ENCODE peak calls at places on chromosome 9, in six cellular contexts. O, I, V, R, H and K are unnamed samples. For H3K9me3, the result is how much of the 10 kb centered on the place peaks cover.

GRCh38 chr9:10612649-10613398 is at the start of gene PTPRD:
- DNase-seq in R (peak), H (no peak), O (no peak), I (peak), V (no peak), K (no peak)

GRCh38 chr9:135286961-135287360 is 192.6 kb upstream of the PPP1R26 start:
- DNase-seq in I (no peak), O (no peak), V (no peak), R (no peak), H (no peak), K (no peak)

GRCh38 chr9:94850540-94851434 is 124.3 kb downstream of the AOPEP start:
- DNase-seq in I (no peak), R (no peak), V (no peak), H (no peak), O (no peak), K (no peak)

GRCh38 chr9:135732569-135733257 is 30.7 kb downstream of the KCNT1 start:
- DNase-seq in R (no peak), O (no peak), I (no peak), V (no peak), H (no peak), K (no peak)

GRCh38 chr9:137970686-137971476 is 93.3 kb downstream of the CACNA1B start:
- DNase-seq in R (no peak), V (no peak), I (peak), H (no peak), O (peak), K (no peak)

GRCh38 chr9:126675147-126675467 is 61.4 kb downstream of the LMX1B start:
- DNase-seq in I (no peak), H (no peak), V (no peak), R (no peak), O (no peak), K (no peak)

GRCh38 chr9:124448019-124448418 is 2.2 kb upstream of the ADGRD2 start:
- DNase-seq in I (no peak), H (no peak), R (no peak), V (no peak), O (peak), K (no peak)

GRCh38 chr9:128150594-128151342 is 1.5 kb downstream of the LCN2 start:
- DNase-seq in V (no peak), I (peak), O (peak), H (no peak), R (peak), K (no peak)

GRCh38 chr9:15513335-15513734 is 2.6 kb upstream of the PSIP1 start:
- DNase-seq in I (no peak), O (no peak), V (no peak), R (no peak), H (no peak), K (no peak)

GRCh38 chr9:131046581-131047202 is 37.7 kb downstream of the LAMC3 start:
- DNase-seq in O (no peak), R (peak), V (peak), H (no peak), I (peak), K (peak)

GRCh38 chr9:135607401-135608293 is 31.7 kb downstream of the GLT6D1 start:
- DNase-seq in I (no peak), V (no peak), R (no peak), O (no peak), H (no peak), K (no peak)

GRCh38 chr9:128482186-128482585 is 22.3 kb upstream of the GLE1 start:
- DNase-seq in V (no peak), H (no peak), O (no peak), I (no peak), R (no peak), K (no peak)

GRCh38 chr9:131296906-131297500 is 7.5 kb downstream of the PLPP7 start:
- DNase-seq in I (no peak), H (no peak), R (no peak), O (no peak), V (no peak), K (no peak)

GRCh38 chr9:87516931-87517300 is 19.2 kb downstream of the DAPK1 start:
- DNase-seq in H (no peak), I (no peak), R (no peak), V (no peak), O (no peak), K (no peak)

GRCh38 chr9:122777935-122778671 is 10.6 kb upstream of the OR5C1 start:
- DNase-seq in H (no peak), O (no peak), I (no peak), R (no peak), V (no peak), K (no peak)

GRCh38 chr9:127212453-127212852 is 52.1 kb upstream of the GARNL3 start:
- DNase-seq in I (peak), V (no peak), O (peak), H (no peak), R (no peak), K (no peak)

GRCh38 chr9:96320749-96321280 is 18.8 kb upstream of the HSD17B3 start:
- DNase-seq in R (no peak), V (no peak), H (no peak), I (no peak), O (no peak), K (no peak)

GRCh38 chr9:89687848-89688247 is 83.0 kb downstream of the GADD45G start:
- DNase-seq in H (no peak), V (no peak), I (no peak), O (no peak), R (no peak), K (no peak)

GRCh38 chr9:126376903-126377342 is 50.3 kb downstream of the MVB12B start:
- DNase-seq in H (no peak), R (peak), I (no peak), O (no peak), V (no peak), K (no peak)

DNA sequence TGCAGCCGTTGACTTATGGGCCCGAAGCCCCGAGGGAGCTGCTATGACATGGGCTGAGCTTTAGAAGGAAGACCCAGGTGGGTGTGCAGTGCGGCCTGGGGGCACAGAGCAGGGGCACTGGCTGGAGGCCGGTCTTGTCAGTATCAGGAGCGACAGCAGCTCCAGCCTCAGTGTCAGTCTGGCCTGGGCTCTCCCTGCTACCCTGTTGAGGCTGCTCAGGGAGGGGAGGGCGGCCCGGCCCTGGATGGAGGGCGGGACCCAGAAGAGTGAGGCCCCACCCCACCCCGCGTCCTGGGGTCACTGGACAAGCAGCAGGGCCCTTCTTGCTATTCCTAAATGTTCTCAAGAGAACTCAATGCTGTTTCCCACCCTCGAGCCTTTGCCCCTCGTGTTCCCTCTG is 18.0 kb downstream of the GFI1B start:
- DNase-seq in O (no peak), H (no peak), R (no peak), I (no peak), V (no peak), K (no peak)
- H3K4me3 ChIP-seq in O (no peak), H (no peak), R (no peak), I (no peak), V (no peak), K (no peak)

DNA sequence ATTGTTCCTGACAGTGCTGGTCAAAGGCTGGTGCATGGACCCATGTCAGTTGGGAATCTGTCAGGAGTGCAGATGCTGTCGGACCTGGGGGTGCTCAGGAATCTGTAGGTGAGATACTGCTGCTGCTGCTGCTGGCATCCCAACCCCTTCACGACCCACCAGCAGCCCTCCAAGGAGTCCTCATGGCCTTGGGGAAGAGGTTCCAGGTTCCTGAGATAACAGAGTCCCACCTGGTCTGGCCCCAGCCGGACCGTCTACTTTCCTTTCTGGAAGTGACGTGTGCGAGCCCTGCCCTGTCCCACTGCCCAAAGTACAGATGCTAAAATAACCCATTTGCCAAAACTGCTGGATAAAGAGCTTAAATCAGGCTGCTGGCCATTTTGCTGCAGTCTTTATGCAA is 4.3 kb downstream of the NXNL2 start:
- DNase-seq in V (no peak), H (no peak), I (no peak), O (no peak), R (no peak), K (no peak)
- H3K27ac ChIP-seq in V (no peak), H (no peak), I (no peak), O (no peak), R (no peak), K (no peak)

GRCh38 chr9:24765025-24765756 is 219.5 kb upstream of the IZUMO3 start:
- DNase-seq in H (no peak), O (no peak), V (no peak), R (no peak), I (no peak), K (no peak)
- H3K9me3 ChIP-seq in H (under half), O (under half), V (under half), R (under half), I (under half), K (under half)

DNA sequence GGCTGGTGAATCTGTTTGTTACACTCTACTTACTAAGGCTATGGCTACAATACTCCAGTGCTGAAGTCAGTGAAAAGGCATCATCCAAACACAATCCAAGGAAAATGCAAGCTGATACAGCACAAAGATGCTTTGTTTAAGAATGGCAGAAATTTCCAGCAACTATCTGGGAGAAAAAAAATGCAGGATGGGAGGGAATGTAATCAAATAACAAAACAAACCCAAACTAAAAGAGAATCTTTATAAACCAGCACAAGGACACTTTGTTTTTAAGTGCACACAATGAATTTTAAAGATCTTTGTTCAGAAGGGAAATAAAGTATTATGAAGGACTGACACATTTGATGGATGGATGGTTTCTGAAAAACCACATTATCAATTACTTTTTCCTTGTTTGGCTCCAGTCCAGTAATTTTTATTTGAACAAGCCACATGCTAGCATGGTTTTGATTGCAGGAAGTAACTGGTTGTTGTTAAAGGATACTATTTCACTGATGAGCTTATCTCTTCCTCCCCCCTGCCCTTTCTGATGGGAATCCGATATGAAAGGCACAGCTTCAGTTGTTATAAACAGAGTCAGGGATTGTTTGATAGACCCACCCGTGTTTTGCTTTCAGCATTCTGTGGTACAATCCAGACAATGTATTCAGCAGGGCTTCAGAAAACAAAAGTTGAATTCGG is 12.1 kb upstream of the TLE4 start:
- DNase-seq in V (no peak), O (no peak), H (no peak), R (no peak), I (no peak), K (no peak)
- H3K4me3 ChIP-seq in V (no peak), O (no peak), H (no peak), R (no peak), I (no peak), K (no peak)

DNA sequence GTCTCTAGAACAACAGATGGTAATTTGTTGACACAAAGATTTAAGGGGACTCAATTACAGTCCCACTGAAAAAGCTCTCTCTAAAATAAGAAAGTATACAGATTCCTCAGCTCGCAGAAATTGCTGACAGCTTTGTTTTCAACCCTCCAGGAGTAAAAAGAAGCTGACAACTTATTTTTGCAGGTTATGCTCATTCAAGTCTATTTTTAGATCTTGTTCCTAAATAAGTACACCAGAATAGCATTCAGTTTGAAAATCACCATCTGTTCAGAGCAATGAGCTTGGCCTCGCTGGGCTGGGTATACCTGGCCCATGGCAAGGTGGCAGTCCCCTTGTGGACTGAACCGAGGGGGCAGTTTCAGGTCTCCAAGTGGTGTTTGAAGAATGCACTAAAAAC is 169.3 kb downstream of the AUH start:
- DNase-seq in O (no peak), H (no peak), I (no peak), R (peak), V (no peak), K (peak)
- H3K27ac ChIP-seq in O (peak), H (peak), I (peak), R (peak), V (peak), K (peak)

DNA sequence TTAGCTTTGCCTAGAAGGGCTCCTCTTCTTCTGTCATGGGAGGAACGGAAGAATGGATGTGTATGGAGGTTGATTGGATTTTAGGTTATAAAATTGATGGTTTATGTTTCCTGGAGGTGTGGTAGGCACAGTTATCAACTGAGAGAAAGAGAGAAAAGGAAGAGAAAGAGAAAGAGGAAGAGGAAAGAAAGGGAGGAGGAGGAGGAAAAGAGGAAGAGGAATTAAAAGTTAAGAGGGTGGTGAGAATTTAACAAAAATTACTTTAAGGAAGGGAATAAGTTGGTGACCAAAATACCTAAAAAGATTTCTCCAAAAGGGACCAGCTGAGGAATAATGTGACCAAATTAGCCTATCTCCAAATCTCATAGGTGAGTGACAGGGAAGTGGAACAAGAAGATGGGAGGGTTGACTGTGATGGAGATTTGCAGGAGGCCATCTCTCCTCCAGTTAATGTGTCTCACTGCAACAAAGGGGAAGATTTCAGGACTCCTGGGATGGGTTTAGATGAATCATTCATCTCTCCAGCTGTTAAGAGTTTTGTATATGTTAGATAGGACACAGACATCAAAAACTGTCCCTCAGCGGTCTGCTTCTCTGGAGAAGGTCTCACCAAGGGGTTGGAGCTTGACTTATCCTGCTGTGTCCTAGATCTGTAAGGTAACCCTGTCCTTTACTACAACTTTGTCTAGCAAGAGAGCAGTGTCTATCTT is 76.0 kb upstream of the TMC1 start:
- DNase-seq in I (no peak), V (no peak), R (no peak), H (no peak), O (no peak), K (no peak)
- H3K9me3 ChIP-seq in I (under half), V (under half), R (under half), H (under half), O (under half), K (under half)

GRCh38 chr9:72981433-72981832 is 28.6 kb upstream of the ALDH1A1 start:
- DNase-seq in H (no peak), I (no peak), R (no peak), V (no peak), O (no peak), K (no peak)
- H3K4me3 ChIP-seq in H (no peak), I (no peak), R (no peak), V (no peak), O (no peak), K (no peak)

GRCh38 chr9:109409998-109410397 is 88.1 kb downstream of the PTPN3 start:
- DNase-seq in I (no peak), O (no peak), V (no peak), H (no peak), R (peak), K (no peak)
- H3K27ac ChIP-seq in I (no peak), O (no peak), V (no peak), H (peak), R (no peak), K (no peak)

GRCh38 chr9:102445906-102446305 is 549.2 kb upstream of the CYLC2 start:
- DNase-seq in H (no peak), I (no peak), R (no peak), O (no peak), V (no peak), K (no peak)
- H3K9me3 ChIP-seq in H (under half), I (under half), R (under half), O (under half), V (under half), K (under half)

GRCh38 chr9:70111042-70111602 is 67.5 kb downstream of the MAMDC2 start:
- DNase-seq in V (peak), H (peak), I (peak), O (peak), R (peak), K (peak)
- H3K4me3 ChIP-seq in V (no peak), H (no peak), I (no peak), O (no peak), R (no peak), K (no peak)